ENCODE peak calls at places on chromosomes 16 and 17, in seven cellular contexts. H is foreskin fibroblast, C is Peyer's patch, P is astrocyte, Z is neural progenitor cell, J is IMR-90, W is GM06990. X is an unnamed sample.

GRCh38 chr17:29180051-29180787 is at the start of gene MYO18A:
- DNase-seq in H (peak; percentile 71), C (peak; percentile 69), P (peak; percentile 45), Z (peak; percentile 94), J (peak; percentile 71), W (peak; percentile 86), X (peak; percentile 66)

GRCh38 chr17:39027037-39027436 is 59.8 kb upstream of the FBXO47 start:
- DNase-seq in H (no peak), C (no peak), P (no peak), Z (peak; percentile 66), J (no peak), W (peak; percentile 17), X (peak; percentile 19)

GRCh38 chr17:83186226-83186625 is 106.8 kb downstream of the METRNL start:
- DNase-seq in H (no peak), C (peak; percentile 12), P (no peak), Z (peak; percentile 32), J (no peak), W (no peak), X (no peak)

GRCh38 chr17:7042507-7043194 is 1.2 kb downstream of the SLC16A11 start:
- DNase-seq in H (no peak), C (peak; percentile 27), P (no peak), Z (peak; percentile 41), J (no peak), W (peak; percentile 54), X (no peak)

GRCh38 chr17:83064732-83065659 is 14.4 kb upstream of the METRNL start:
- DNase-seq in H (no peak), C (peak; percentile 15), P (no peak), Z (no peak), J (no peak), W (no peak), X (no peak)

GRCh38 chr16:9139965-9140364 is 48.5 kb downstream of the HAPSTR1 start:
- DNase-seq in H (no peak), C (no peak), P (no peak), Z (peak; percentile 39), J (peak; percentile 35), W (peak; percentile 43), X (peak; percentile 43)

GRCh38 chr17:68812876-68813584 is 142.2 kb downstream of the ABCA8 start:
- DNase-seq in H (no peak), C (no peak), P (peak; percentile 20), Z (no peak), J (no peak), W (no peak), X (peak; percentile 85)

GRCh38 chr17:27667656-27668487 is 36.9 kb downstream of the LGALS9 start:
- DNase-seq in H (no peak), C (no peak), P (no peak), Z (no peak), J (no peak), W (no peak), X (no peak)

GRCh38 chr17:6241381-6241780 is 171.2 kb downstream of the WSCD1 start:
- DNase-seq in H (no peak), C (no peak), P (no peak), Z (no peak), J (no peak), W (no peak), X (no peak)

GRCh38 chr17:21286771-21287702 is 2.5 kb downstream of the MAP2K3 start:
- DNase-seq in H (no peak), C (no peak), P (no peak), Z (no peak), J (no peak), W (no peak), X (no peak)

GRCh38 chr17:78142113-78142861 is 3.9 kb upstream of the C17orf99 start:
- DNase-seq in H (peak; percentile 38), C (no peak), P (peak; percentile 49), Z (no peak), J (peak; percentile 81), W (no peak), X (peak; percentile 13)

GRCh38 chr17:29433551-29433950 is 43.4 kb downstream of the TAOK1 start:
- DNase-seq in H (peak; percentile 13), C (no peak), P (no peak), Z (no peak), J (no peak), W (peak; percentile 15), X (no peak)

GRCh38 chr17:17819561-17819995 is 17.2 kb downstream of the SREBF1 start:
- DNase-seq in H (peak; percentile 82), C (peak; percentile 48), P (peak; percentile 84), Z (no peak), J (peak; percentile 92), W (peak; percentile 72), X (peak; percentile 86)

GRCh38 chr16:53695070-53695469 is 8.6 kb downstream of the RPGRIP1L start:
- DNase-seq in H (peak; percentile 85), C (no peak), P (peak; percentile 92), Z (no peak), J (peak; percentile 93), W (no peak), X (peak; percentile 84)

DNA sequence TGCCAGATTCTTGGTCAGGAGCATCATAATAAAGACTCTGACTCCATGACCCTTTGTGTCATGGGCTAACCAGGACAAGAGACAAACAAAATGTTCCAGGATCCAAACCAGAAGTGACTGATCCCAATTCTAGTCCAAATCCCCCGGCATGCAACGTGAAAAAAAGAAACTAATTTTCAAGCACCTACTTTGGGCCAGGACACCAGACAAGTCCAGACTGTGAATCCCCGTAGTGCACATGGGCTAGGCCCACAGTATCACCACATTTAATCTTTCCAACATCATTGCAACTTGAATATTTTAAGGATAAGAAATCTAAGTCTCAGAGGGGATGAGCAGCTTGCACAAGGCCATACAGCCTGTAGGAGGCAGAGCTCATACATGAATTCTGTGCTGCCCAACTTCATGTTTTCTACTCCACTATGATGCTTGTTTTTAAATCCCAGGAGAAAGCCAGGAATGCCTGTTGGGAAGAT is 365.7 kb downstream of the NPIPA8 start:
- DNase-seq in H (no peak), C (no peak), P (no peak), Z (no peak), J (no peak), W (no peak), X (peak; percentile 22)
- TF ChIP-seq CTCF in H (no peak), C (no peak), P (no peak), Z (peak; percentile 26), J (no peak), W (peak; percentile 18), X (peak; percentile 17)

GRCh38 chr16:67665598-67665997 is 952 bp downstream of the ENKD1 start:
- DNase-seq in H (no peak), C (no peak), P (no peak), Z (no peak), J (no peak), W (no peak), X (no peak)
- H3K4me3 ChIP-seq in H (peak overlapping the region; percentile 63), C (peak overlapping the region; percentile 71), P (no peak overlapping the region), Z (peak overlapping the region; percentile 90), J (peak overlapping the region; percentile 95), W (peak overlapping the region; percentile 84), X (peak overlapping the region; percentile 64)

GRCh38 chr16:1780677-1781072 is 1.7 kb downstream of the SPSB3 start:
- DNase-seq in H (no peak), C (no peak), P (no peak), Z (no peak), J (no peak), W (no peak), X (no peak)

GRCh38 chr16:1782408-1783247 is at the start of the genes NUBP2 and SPSB3:
- DNase-seq in H (peak; percentile 100), C (peak; percentile 100), P (peak; percentile 100), Z (peak; percentile 100), J (peak; percentile 100), W (peak; percentile 99), X (peak; percentile 100)

GRCh38 chr16:1781254-1781653 is 1.1 kb downstream of the SPSB3 start:
- DNase-seq in H (no peak), C (no peak), P (no peak), Z (no peak), J (no peak), W (no peak), X (no peak)

GRCh38 chr16:1779741-1780676 is 2.4 kb downstream of the SPSB3 start:
- DNase-seq in H (no peak), C (no peak), P (no peak), Z (no peak), J (no peak), W (peak; percentile 18), X (no peak)

DNA sequence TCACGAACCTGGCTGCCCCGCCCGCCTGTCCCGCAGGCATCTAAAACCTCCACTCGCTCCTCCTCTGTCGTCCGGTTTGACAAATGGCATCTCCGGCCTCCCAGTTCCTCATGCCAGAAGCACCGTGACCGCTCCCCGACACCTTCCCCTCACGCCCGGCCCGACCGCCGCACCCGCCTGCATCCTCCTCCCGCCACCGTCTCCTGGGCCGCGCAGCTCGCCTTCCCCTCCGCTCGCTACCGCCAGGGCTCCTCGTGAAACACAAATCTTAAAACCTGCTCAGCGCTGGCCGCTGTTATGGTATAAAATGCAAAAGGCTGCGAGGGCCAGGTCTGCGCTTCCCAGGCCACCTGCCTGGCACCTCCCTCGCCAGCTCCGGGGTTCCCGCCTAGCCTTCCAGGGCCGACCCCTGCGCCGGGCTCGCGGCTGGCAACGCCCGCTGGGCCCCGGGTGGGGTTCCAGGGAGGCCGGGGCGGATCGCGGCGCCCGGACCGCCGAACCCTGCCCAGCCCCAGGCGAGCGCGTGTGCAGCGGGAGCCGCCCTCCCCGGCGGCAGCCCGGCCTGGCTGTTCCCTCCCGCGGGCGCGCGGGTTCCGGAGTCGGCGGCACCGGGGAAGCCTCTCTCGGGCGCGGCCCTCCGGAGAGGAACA is 488 bp downstream of the SPSB3 start:
- DNase-seq in H (no peak), C (no peak), P (no peak), Z (peak; percentile 53), J (peak; percentile 6), W (peak; percentile 45), X (no peak)
- TF ChIP-seq CTCF in H (peak; percentile 3), C (no peak), P (no peak), Z (peak; percentile 18), J (peak; percentile 5), W (no peak), X (peak; percentile 18)

GRCh38 chr17:50196036-50196435 is 5.4 kb downstream of the COL1A1 start:
- DNase-seq in H (no peak), C (no peak), P (no peak), Z (no peak), J (peak; percentile 30), W (no peak), X (peak; percentile 29)
- H3K4me3 ChIP-seq in H (peak overlapping the region; percentile 99), C (no peak overlapping the region), P (peak overlapping the region; percentile 17), Z (no peak overlapping the region), J (no peak overlapping the region), W (no peak overlapping the region), X (peak overlapping the region; percentile 100)

DNA sequence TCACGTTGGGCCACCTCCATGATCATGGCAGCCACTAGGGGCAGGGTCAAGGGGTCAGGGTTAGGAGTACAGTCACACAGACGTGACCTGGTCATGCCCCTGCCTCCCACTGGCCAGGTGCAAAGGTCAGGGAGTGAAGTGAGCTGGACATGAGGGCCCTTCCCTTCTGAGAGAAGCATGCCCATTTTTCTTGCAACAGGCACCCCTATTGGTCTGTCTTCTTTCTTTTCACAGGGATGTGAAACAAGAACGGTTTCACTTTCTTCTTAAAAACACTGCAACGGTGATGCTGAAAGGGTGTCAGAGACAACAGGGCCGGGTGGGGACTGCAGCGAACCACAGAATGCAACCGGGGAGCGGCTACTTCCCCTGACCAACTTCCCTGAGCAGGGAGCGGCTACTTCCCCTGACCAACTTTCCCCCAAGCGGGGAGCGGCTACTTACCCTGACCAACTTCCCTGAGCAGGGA is 52.1 kb upstream of the DOC2B start:
- DNase-seq in H (no peak), C (no peak), P (no peak), Z (no peak), J (no peak), W (peak; percentile 20), X (no peak)
- TF ChIP-seq CTCF in H (no peak), C (no peak), P (no peak), Z (no peak), J (no peak), W (peak; percentile 10), X (no peak)

X was measured in AG10803.